ENCODE peak calls at places on chromosomes 2 and 18, in five cellular contexts. S is suprapubic skin, Z is pancreas, Q is astrocyte of the cerebellum, K is AG10803. T is an unnamed sample.

GRCh38 chr18:38367473-38367872 is 801.9 kb upstream of the CELF4 start:
- DNase-seq in Z (no peak), K (no peak), S (no peak), Q (no peak), T (peak)

GRCh38 chr18:65941482-65941881 is 190.7 kb downstream of the CDH7 start:
- DNase-seq in Z (no peak), S (no peak), Q (no peak), K (no peak), T (no peak)

GRCh38 chr2:230158468-230158867 is 61.3 kb downstream of the SP110 start:
- DNase-seq in Q (no peak), K (no peak), S (no peak), Z (no peak), T (no peak)

GRCh38 chr2:67974564-67975430 is 88.0 kb downstream of the C1D start:
- DNase-seq in Z (no peak), Q (no peak), S (no peak), K (peak), T (peak)

GRCh38 chr2:127162261-127163089 is 55.5 kb upstream of the BIN1 start:
- DNase-seq in K (no peak), Z (no peak), Q (no peak), S (no peak), T (no peak)

GRCh38 chr2:236352761-236353593 is 88.8 kb upstream of the ASB18 start:
- DNase-seq in Q (peak), Z (no peak), K (peak), S (no peak), T (peak)

GRCh38 chr18:49305688-49306336 is 154.6 kb downstream of the DYM start:
- DNase-seq in K (no peak), Q (no peak), S (no peak), Z (no peak), T (no peak)

GRCh38 chr2:143083636-143084035 is 45.6 kb upstream of the ARHGAP15 start:
- DNase-seq in Q (peak), K (peak), Z (no peak), S (no peak), T (peak)

GRCh38 chr2:39128919-39129391 is 8.1 kb upstream of the SOS1 start:
- DNase-seq in K (no peak), Q (no peak), S (no peak), Z (no peak), T (no peak)

GRCh38 chr2:207674826-207675225 is 36.6 kb upstream of the CCNYL1 start:
- DNase-seq in Z (no peak), S (no peak), Q (no peak), K (no peak), T (no peak)

GRCh38 chr2:101400516-101401315 is 13.4 kb upstream of the CREG2 start:
- DNase-seq in K (no peak), Q (no peak), S (no peak), Z (no peak), T (no peak)

GRCh38 chr18:61972389-61973264 is 79.8 kb upstream of the RNF152 start:
- DNase-seq in K (no peak), Z (no peak), S (no peak), Q (no peak), T (no peak)

GRCh38 chr2:166157578-166157977 is 29.8 kb upstream of the SCN1A start:
- DNase-seq in Z (no peak), Q (no peak), K (no peak), S (no peak), T (no peak)

GRCh38 chr2:675051-675450 is 2.2 kb downstream of the TMEM18 start:
- DNase-seq in S (no peak), Q (no peak), Z (peak), K (no peak), T (no peak)

GRCh38 chr2:233840520-233840919 is 13.8 kb downstream of the HJURP start:
- DNase-seq in Z (no peak), Q (no peak), K (no peak), S (no peak), T (no peak)

GRCh38 chr2:129797489-129798300 is 181.8 kb upstream of the RAB6C start:
- DNase-seq in Z (no peak), Q (no peak), K (no peak), S (no peak), T (no peak)

GRCh38 chr18:64645753-64646152 is 496.9 kb upstream of the LINC00305 start:
- DNase-seq in K (no peak), Z (peak), S (no peak), Q (no peak), T (no peak)

GRCh38 chr2:210477496-210477895 is 937 bp upstream of the LANCL1 start:
- DNase-seq in K (peak), Q (no peak), S (no peak), Z (no peak), T (peak)

GRCh38 chr2:21245565-21245964 is 121.8 kb downstream of the TDRD15 start:
- DNase-seq in Q (no peak), S (no peak), K (no peak), Z (no peak), T (no peak)

GRCh38 chr18:12030667-12031066 is 49.4 kb downstream of the IMPA2 start:
- DNase-seq in S (no peak), Q (no peak), K (no peak), Z (no peak), T (no peak)

GRCh38 chr18:58302811-58303210 is 258.8 kb downstream of the NEDD4L start:
- DNase-seq in Q (no peak), S (no peak), K (no peak), Z (no peak), T (no peak)

GRCh38 chr2:9967053-9967775 is 15.7 kb downstream of the GRHL1 start:
- DNase-seq in Z (no peak), S (no peak), Q (no peak), K (no peak), T (no peak)

GRCh38 chr2:15871239-15871783 is 69.0 kb upstream of the MYCN start:
- DNase-seq in S (no peak), Q (no peak), K (no peak), Z (no peak), T (no peak)

GRCh38 chr2:15874854-15875776 is 65.2 kb upstream of the MYCN start:
- DNase-seq in S (no peak), K (no peak), Z (no peak), Q (no peak), T (no peak)

GRCh38 chr2:15870565-15870964 is 69.8 kb upstream of the MYCN start:
- DNase-seq in Q (no peak), K (no peak), Z (no peak), S (no peak), T (no peak)

GRCh38 chr2:15874311-15874710 is 66.0 kb upstream of the MYCN start:
- DNase-seq in Q (no peak), Z (no peak), S (no peak), K (no peak), T (no peak)

DNA sequence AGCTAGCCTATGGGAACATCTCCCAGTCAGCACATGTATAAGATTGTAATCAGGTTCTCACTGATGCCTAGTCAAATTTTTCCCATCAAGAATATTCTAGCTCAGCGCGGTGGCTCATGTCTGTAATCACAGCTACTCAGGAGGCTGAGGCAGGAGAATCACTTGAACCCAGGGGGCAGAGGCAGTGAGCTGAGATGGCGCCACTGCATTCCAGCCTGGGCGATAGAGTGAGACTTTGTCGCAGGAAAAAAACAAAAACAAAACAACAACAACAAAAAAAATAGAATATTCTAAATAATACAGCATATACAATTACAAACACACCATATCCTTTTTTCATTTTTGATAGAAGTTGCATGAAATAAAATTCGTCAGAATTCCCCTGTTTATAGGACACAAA is 67.5 kb upstream of the MYCN start:
- DNase-seq in Q (no peak), S (no peak), K (no peak), Z (no peak), T (no peak)
- TF ChIP-seq CTCF in Q (no peak), S (no peak), K (no peak), Z (no peak), T (no peak)

GRCh38 chr2:223945755-223946154 is 620 bp upstream of the WDFY1 start:
- DNase-seq in Z (no peak), S (no peak), Q (no peak), K (no peak), T (no peak)
- H3K4me3 ChIP-seq in Z (no peak), S (peak), Q (no peak), K (no peak), T (no peak)

GRCh38 chr18:3380384-3380961 is 69.5 kb upstream of the TGIF1 start:
- DNase-seq in S (no peak), Q (no peak), Z (no peak), K (no peak), T (peak)
- TF ChIP-seq CTCF in S (no peak), Q (peak), Z (no peak), K (peak), T (peak)

DNA sequence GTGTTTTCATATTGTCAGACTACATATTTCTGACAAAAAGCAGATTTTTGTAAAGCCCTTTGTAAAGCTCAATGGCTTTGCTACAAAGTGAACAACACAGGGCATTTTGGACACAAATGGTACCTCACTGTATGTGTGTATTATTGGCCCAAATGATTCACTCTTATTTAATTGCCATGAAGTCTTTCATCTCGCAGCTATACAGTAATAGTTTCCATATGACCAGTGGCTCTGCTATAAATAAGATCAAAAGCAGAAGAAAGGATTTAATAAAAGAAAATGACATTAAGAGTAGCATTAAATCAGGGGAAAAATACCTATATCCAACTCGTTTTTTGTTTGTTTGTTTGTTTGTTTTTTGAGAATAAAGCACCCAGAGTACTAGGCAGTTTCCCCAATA is 284.0 kb upstream of the CCDC68 start:
- DNase-seq in S (no peak), Q (no peak), Z (no peak), K (no peak), T (no peak)
- H3K4me3 ChIP-seq in S (no peak), Q (no peak), Z (no peak), K (no peak), T (no peak)

GRCh38 chr2:206562375-206562774 is 79.9 kb upstream of the FAM237A start:
- DNase-seq in S (no peak), Q (no peak), Z (no peak), K (no peak), T (peak)

GRCh38 chr2:206561962-206562361 is 80.3 kb upstream of the FAM237A start:
- DNase-seq in K (no peak), Z (no peak), Q (no peak), S (no peak), T (no peak)

GRCh38 chr2:206565666-206566065 is 76.6 kb upstream of the FAM237A start:
- DNase-seq in S (no peak), K (no peak), Z (no peak), Q (no peak), T (no peak)

GRCh38 chr2:206558492-206558891 is 83.8 kb upstream of the FAM237A start:
- DNase-seq in Z (no peak), Q (no peak), S (no peak), K (peak), T (peak)

GRCh38 chr2:206563374-206563773 is 78.9 kb upstream of the FAM237A start:
- DNase-seq in S (no peak), K (no peak), Z (no peak), Q (no peak), T (no peak)
- TF ChIP-seq CTCF in S (no peak), K (no peak), Z (no peak), Q (no peak), T (no peak)

T was measured in fibroblast of pulmonary artery.